ENCODE peak calls at places on chromosomes 7 and 10, in nine cellular contexts. K is transverse colon, N is stomach, U is bronchial epithelial cell, T is AG10803, G is neural crest cell, D is epithelial cell of esophagus, E is GM12865, V is AG04450. W is an unnamed sample.

GRCh38 chr10:73641272-73642060 is at the start of gene MYOZ1:
- DNase-seq in K (no peak), E (no peak), V (no peak), T (peak), U (peak), G (no peak), N (no peak), D (peak), W (peak)

GRCh38 chr7:129652914-129653313 is 41.4 kb downstream of the NRF1 start:
- DNase-seq in U (no peak), T (no peak), N (no peak), V (no peak), K (no peak), D (no peak), G (no peak), E (peak), W (no peak)

GRCh38 chr10:110107430-110107829 is 99.6 kb downstream of the ADD3 start:
- DNase-seq in K (no peak), V (no peak), T (no peak), U (no peak), E (no peak), N (no peak), D (no peak), G (no peak), W (no peak)

GRCh38 chr10:82319558-82319957 is 444.6 kb downstream of the NRG3 start:
- DNase-seq in E (no peak), U (no peak), D (no peak), K (no peak), N (no peak), T (no peak), V (no peak), G (no peak), W (no peak)

GRCh38 chr10:6558759-6559429 is 21.2 kb downstream of the PRKCQ start:
- DNase-seq in U (no peak), G (no peak), N (no peak), E (no peak), K (no peak), T (no peak), D (no peak), V (no peak), W (no peak)

GRCh38 chr7:23462846-23463245 is 7.4 kb downstream of the IGF2BP3 start:
- DNase-seq in D (peak), T (peak), N (no peak), U (peak), K (no peak), G (no peak), V (no peak), E (no peak), W (no peak)

GRCh38 chr10:50622497-50623298 is 1.1 kb downstream of the SGMS1 start:
- DNase-seq in V (no peak), E (no peak), N (peak), D (peak), T (peak), K (peak), U (peak), G (peak), W (peak)

GRCh38 chr7:141262101-141262819 is 188.4 kb downstream of the TMEM178B start:
- DNase-seq in T (no peak), N (no peak), K (no peak), V (no peak), G (peak), D (no peak), E (no peak), U (no peak), W (no peak)

GRCh38 chr10:10432306-10433035 is 585.2 kb upstream of the CELF2 start:
- DNase-seq in K (no peak), G (no peak), N (no peak), E (no peak), V (peak), T (no peak), U (no peak), D (no peak), W (no peak)

GRCh38 chr10:79144341-79145173 is 75.8 kb downstream of the ZMIZ1 start:
- DNase-seq in N (peak), G (no peak), V (no peak), E (no peak), U (no peak), K (no peak), T (peak), D (no peak), W (no peak)

GRCh38 chr10:49271346-49271745 is 27.6 kb upstream of the C10orf71 start:
- DNase-seq in D (no peak), T (no peak), N (no peak), U (no peak), V (no peak), E (no peak), K (no peak), G (no peak), W (no peak)

GRCh38 chr10:127923646-127924045 is 16.7 kb downstream of the PTPRE start:
- DNase-seq in N (no peak), V (no peak), T (no peak), U (no peak), G (no peak), D (no peak), K (no peak), E (no peak), W (no peak)

GRCh38 chr7:48251766-48252165 is 80.5 kb downstream of the ABCA13 start:
- DNase-seq in V (no peak), T (no peak), E (peak), D (peak), U (peak), N (no peak), G (no peak), K (no peak), W (peak)

GRCh38 chr10:71920540-71921318 is 43.5 kb upstream of the CHST3 start:
- DNase-seq in E (no peak), U (peak), D (peak), K (peak), N (no peak), T (no peak), V (no peak), G (no peak), W (no peak)

GRCh38 chr7:113086431-113086888 is at the start of gene GPR85:
- DNase-seq in U (peak), T (peak), D (peak), V (peak), N (peak), E (peak), K (peak), G (peak), W (peak)

GRCh38 chr7:142792129-142792528 is 21.4 kb downstream of the PRSS2 start:
- DNase-seq in K (no peak), T (no peak), D (no peak), E (no peak), G (no peak), U (no peak), N (no peak), V (no peak), W (no peak)

GRCh38 chr7:28773423-28774129 is 184.6 kb downstream of the TRIL start:
- DNase-seq in V (no peak), T (no peak), K (peak), D (no peak), N (no peak), E (no peak), G (no peak), U (no peak), W (no peak)

GRCh38 chr7:100957832-100958421 is 8.6 kb downstream of the MUC3A start:
- DNase-seq in G (no peak), V (no peak), E (peak), U (peak), K (no peak), D (peak), T (no peak), N (no peak), W (peak)

GRCh38 chr7:70091362-70091761 is 493.1 kb downstream of the AUTS2 start:
- DNase-seq in V (no peak), E (no peak), N (no peak), U (no peak), D (no peak), K (no peak), T (no peak), G (no peak), W (no peak)

GRCh38 chr10:84493951-84494848 is 165.8 kb downstream of the CCSER2 start:
- DNase-seq in G (no peak), E (no peak), T (peak), U (peak), D (peak), K (no peak), V (no peak), N (no peak), W (no peak)

GRCh38 chr7:100590077-100590737 is 4.1 kb downstream of the FBXO24 start:
- DNase-seq in N (no peak), E (no peak), D (no peak), U (no peak), G (no peak), V (no peak), K (no peak), T (no peak), W (no peak)

GRCh38 chr7:50362712-50363282 is 58.3 kb downstream of the IKZF1 start:
- DNase-seq in V (no peak), K (peak), E (no peak), G (no peak), U (no peak), N (no peak), D (no peak), T (no peak), W (no peak)

GRCh38 chr10:114920459-114920858 is 17.5 kb upstream of the TRUB1 start:
- DNase-seq in U (peak), K (no peak), T (no peak), N (no peak), V (no peak), G (no peak), E (no peak), D (peak), W (no peak)

GRCh38 chr10:123889821-123890220 is 1.8 kb downstream of the CPXM2 start:
- DNase-seq in G (no peak), K (no peak), T (no peak), V (no peak), D (no peak), N (no peak), U (no peak), E (no peak), W (no peak)

GRCh38 chr10:14554091-14554842 is 220.4 kb downstream of the FAM107B start:
- DNase-seq in D (peak), K (peak), E (no peak), G (no peak), U (peak), N (peak), T (no peak), V (no peak), W (no peak)

DNA sequence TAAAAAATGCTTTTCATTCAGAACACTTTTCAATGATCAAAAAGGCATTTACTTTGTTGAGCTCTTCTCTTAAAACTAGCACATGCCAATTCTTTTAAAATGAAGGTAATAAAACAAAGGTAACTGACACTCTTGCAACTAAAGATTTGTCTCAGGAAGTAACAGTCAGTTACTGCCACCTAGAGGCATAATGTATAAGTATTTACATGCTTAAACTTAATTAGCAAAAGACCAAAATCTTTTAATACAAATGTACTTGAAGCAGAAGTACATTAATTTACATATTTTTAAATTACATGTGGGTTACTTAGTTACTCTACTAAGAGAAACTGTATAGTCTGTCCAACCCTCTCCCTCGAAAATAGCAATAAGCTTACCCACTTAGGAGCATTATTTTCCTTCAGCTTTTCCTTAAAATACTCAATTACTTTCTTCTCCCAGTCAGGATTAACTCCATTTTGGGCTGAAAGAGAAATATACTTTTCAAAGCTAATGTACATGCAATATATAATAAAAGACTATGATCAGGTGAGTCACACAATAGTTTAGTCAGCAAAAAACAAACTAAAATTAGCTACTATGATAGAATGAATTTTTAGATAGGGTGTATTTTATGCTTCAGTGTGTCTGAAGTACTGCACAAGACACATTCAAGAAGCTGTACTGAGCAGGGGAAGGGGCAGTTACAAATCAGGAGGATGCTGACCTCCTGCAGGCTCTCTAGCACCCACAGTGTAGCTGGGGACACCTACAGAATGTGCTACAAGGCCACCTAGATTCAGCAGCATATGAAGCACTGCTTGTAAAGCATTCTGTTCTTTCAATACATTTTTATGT is 13.0 kb downstream of the MCMBP start:
- DNase-seq in E (peak), V (no peak), K (no peak), N (no peak), D (peak), T (peak), U (peak), G (no peak), W (peak)
- TF ChIP-seq CTCF in E (peak), V (peak), K (peak), N (no peak), D (peak), T (peak), U (peak), G (peak), W (peak)

DNA sequence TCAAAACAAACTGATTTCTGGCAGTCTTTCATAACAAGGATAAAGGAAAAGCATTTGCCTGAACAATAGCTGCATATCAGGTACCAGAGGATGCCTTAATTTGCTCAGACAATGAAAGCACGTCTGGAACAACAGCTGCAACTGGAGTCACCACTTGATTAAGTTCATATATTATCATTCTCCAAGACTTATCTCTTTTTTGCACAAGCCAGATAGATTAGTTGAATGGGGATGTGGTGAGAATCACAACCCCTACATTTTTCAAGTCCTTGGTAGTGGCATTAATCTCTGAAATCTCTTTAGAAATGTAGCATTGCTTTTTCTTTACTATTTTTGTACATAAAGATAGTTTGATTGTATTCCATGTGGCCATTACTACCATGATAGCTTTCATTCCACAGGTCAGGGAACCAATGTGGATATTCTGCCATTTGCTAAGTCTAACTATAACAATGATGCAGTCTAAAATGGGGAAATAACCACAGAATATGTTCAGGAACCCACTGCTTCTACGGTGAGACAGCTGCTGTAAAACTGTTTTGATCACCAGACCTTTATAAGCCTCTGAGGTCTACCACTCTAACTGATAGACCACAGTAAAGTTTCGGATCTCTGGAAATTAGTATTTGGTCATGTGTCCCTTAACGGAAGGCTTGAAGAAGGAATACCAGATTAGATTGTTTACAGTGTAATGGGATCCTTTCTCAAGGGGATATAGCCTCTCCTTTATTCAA is 1176.2 kb downstream of the DNAJB9 start:
- DNase-seq in U (no peak), D (no peak), V (no peak), G (no peak), N (no peak), T (no peak), K (no peak), E (no peak), W (no peak)
- TF ChIP-seq CTCF in U (no peak), D (no peak), V (no peak), G (no peak), N (no peak), T (no peak), K (no peak), E (no peak), W (no peak)

GRCh38 chr10:70479161-70479531 is 579 bp downstream of the PALD1 start:
- DNase-seq in D (no peak), T (no peak), U (no peak), N (no peak), E (no peak), K (no peak), V (no peak), G (no peak), W (no peak)
- TF ChIP-seq CTCF in D (no peak), T (no peak), U (no peak), N (no peak), E (peak), K (no peak), V (no peak), G (no peak), W (no peak)

GRCh38 chr7:47194516-47194915 is 387.4 kb downstream of the TNS3 start:
- DNase-seq in K (no peak), V (no peak), G (no peak), E (no peak), D (peak), U (no peak), T (no peak), N (no peak), W (no peak)

GRCh38 chr7:47198159-47198558 is 383.8 kb downstream of the TNS3 start:
- DNase-seq in T (no peak), D (no peak), E (no peak), N (no peak), K (no peak), G (no peak), U (no peak), V (no peak), W (no peak)

GRCh38 chr7:47196106-47196630 is 385.7 kb downstream of the TNS3 start:
- DNase-seq in V (no peak), E (no peak), T (no peak), K (no peak), N (no peak), U (no peak), D (no peak), G (no peak), W (no peak)

GRCh38 chr7:47197508-47197907 is 384.4 kb downstream of the TNS3 start:
- DNase-seq in V (no peak), E (no peak), N (no peak), T (no peak), D (no peak), U (no peak), G (no peak), K (no peak), W (no peak)

DNA sequence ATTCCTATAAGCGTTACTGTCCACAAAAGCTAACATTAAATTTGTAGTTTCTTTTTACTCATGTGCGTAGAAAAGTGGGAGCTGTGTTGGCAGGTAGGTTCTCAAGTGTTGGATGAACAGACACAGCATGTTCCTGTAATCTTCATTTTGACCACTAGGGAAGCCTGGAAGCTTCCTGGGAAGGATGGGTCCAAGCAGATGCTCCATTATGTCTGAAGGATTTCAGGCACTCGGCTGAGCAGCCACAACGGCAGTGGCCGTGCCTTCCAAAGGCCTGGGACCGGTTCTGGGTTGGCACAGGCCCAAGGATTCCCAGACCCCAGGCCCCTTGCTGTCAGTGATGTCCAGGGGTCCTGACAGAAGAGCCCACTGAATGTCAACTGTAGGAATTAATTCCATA is 386.3 kb downstream of the TNS3 start:
- DNase-seq in V (no peak), K (no peak), N (no peak), U (no peak), G (no peak), E (no peak), D (no peak), T (no peak), W (no peak)
- TF ChIP-seq CTCF in V (peak), K (no peak), N (no peak), U (no peak), G (peak), E (peak), D (peak), T (peak), W (no peak)

GRCh38 chr7:36368496-36368895 is 21.2 kb upstream of the ANLN start:
- DNase-seq in U (no peak), T (no peak), N (no peak), K (no peak), V (no peak), G (no peak), E (no peak), D (no peak), W (no peak)

GRCh38 chr7:36367561-36367889 is 22.1 kb upstream of the ANLN start:
- DNase-seq in U (no peak), E (no peak), N (no peak), K (no peak), T (no peak), G (no peak), V (no peak), D (no peak), W (no peak)

GRCh38 chr7:36366005-36366583 is 23.6 kb upstream of the ANLN start:
- DNase-seq in U (no peak), D (no peak), K (no peak), N (no peak), G (no peak), T (no peak), E (no peak), V (no peak), W (no peak)

GRCh38 chr7:36370046-36370445 is 19.6 kb upstream of the ANLN start:
- DNase-seq in E (no peak), G (no peak), N (no peak), U (no peak), D (no peak), K (no peak), T (no peak), V (no peak), W (no peak)

GRCh38 chr7:36366649-36367560 is 22.8 kb upstream of the ANLN start:
- DNase-seq in U (peak), T (peak), N (peak), K (peak), D (peak), G (peak), V (peak), E (peak), W (peak)
- TF ChIP-seq CTCF in U (peak), T (peak), N (no peak), K (peak), D (peak), G (peak), V (peak), E (peak), W (peak)

GRCh38 chr10:125161570-125162139 is 1.3 kb upstream of the CTBP2 start:
- DNase-seq in E (peak), K (no peak), V (no peak), U (peak), D (peak), N (peak), T (peak), G (no peak), W (no peak)
- TF ChIP-seq CTCF in E (no peak), K (no peak), V (peak), U (peak), D (peak), N (no peak), T (peak), G (peak), W (no peak)

W was measured in GM13976.